ENCODE peak calls at places on chromosomes 16 and 17, in four cellular contexts. R is K562, V is nephron progenitor cell, K is EL. G is an unnamed sample.

GRCh38 chr17:76567634-76568432 is 17.8 kb downstream of the ST6GALNAC2 start:
- DNase-seq in R (peak; percentile 18), V (no peak), K (no peak), G (no peak)

GRCh38 chr17:12958786-12959185 is 59.0 kb downstream of the ELAC2 start:
- DNase-seq in R (no peak), V (no peak), K (peak; percentile 40), G (peak; percentile 48)

GRCh38 chr16:50021509-50021908 is 3.5 kb upstream of the CNEP1R1 start:
- DNase-seq in R (no peak), V (no peak), K (peak; percentile 18), G (peak; percentile 21)

GRCh38 chr17:75407655-75408352 is 2.3 kb upstream of the GRB2 start:
- DNase-seq in R (no peak), V (no peak), K (no peak), G (no peak)

GRCh38 chr16:56121156-56121500 is 70.2 kb upstream of the GNAO1 start:
- DNase-seq in R (no peak), V (no peak), K (no peak), G (no peak)

GRCh38 chr17:28867276-28867675 is 12.5 kb downstream of the ERAL1 start:
- DNase-seq in R (no peak), V (no peak), K (no peak), G (no peak)

GRCh38 chr16:29896841-29897240 is 2.5 kb downstream of the SEZ6L2 start:
- DNase-seq in R (no peak), V (no peak), K (no peak), G (no peak)

GRCh38 chr16:11224096-11224893 is 31.7 kb downstream of the SOCS1 start:
- DNase-seq in R (peak; percentile 85), V (peak; percentile 66), K (no peak), G (no peak)

GRCh38 chr16:88938933-88939813 is 37.8 kb downstream of the CBFA2T3 start:
- DNase-seq in R (no peak), V (no peak), K (no peak), G (no peak)

GRCh38 chr17:7413346-7413985 is 5.8 kb downstream of the NLGN2 start:
- DNase-seq in R (no peak), V (no peak), K (peak; percentile 88), G (peak; percentile 67)

GRCh38 chr17:29607557-29608195 is 14.7 kb downstream of the ANKRD13B start:
- DNase-seq in R (no peak), V (no peak), K (no peak), G (no peak)

GRCh38 chr17:7144203-7144602 is 29.6 kb upstream of the ASGR2 start:
- DNase-seq in R (no peak), V (no peak), K (no peak), G (no peak)

GRCh38 chr17:63041251-63041650 is 75.2 kb downstream of the TANC2 start:
- DNase-seq in R (no peak), V (no peak), K (no peak), G (no peak)

GRCh38 chr16:89502319-89502843 is 5.8 kb upstream of the SPG7 start:
- DNase-seq in R (no peak), V (no peak), K (peak; percentile 41), G (no peak)

GRCh38 chr17:75920045-75920560 is 15.4 kb upstream of the MRPL38 start:
- DNase-seq in R (no peak), V (no peak), K (no peak), G (no peak)

GRCh38 chr17:45231481-45232116 is 9.9 kb downstream of the FMNL1 start:
- DNase-seq in R (peak; percentile 77), V (peak; percentile 49), K (no peak), G (no peak)

GRCh38 chr17:35872581-35872980 is 3.9 kb upstream of the HEATR9 start:
- DNase-seq in R (no peak), V (no peak), K (no peak), G (no peak)